ENCODE peak calls at places on chromosomes 3 and 15, in seven cellular contexts. One of them, this sample, is unnamed.

GRCh38 chr15:80160570-80161156 is 7.9 kb downstream of the FAH start:
- DNase-seq in psoas muscle: peak
- DNase-seq in osteoblast: peak
- DNase-seq in mucosa of descending colon: peak
- DNase-seq in cardiac fibroblast: peak
- DNase-seq in right atrium auricular region: peak
- DNase-seq in HFF-Myc: peak
- DNase-seq in this sample: peak

GRCh38 chr3:187914231-187914630 is 169.0 kb upstream of the BCL6 start:
- DNase-seq in psoas muscle: no peak
- DNase-seq in osteoblast: no peak
- DNase-seq in mucosa of descending colon: no peak
- DNase-seq in cardiac fibroblast: no peak
- DNase-seq in right atrium auricular region: no peak
- DNase-seq in HFF-Myc: no peak
- DNase-seq in this sample: no peak

GRCh38 chr3:67461667-67462142 is 192.7 kb downstream of the SUCLG2 start:
- DNase-seq in psoas muscle: no peak
- DNase-seq in osteoblast: peak
- DNase-seq in mucosa of descending colon: no peak
- DNase-seq in cardiac fibroblast: peak
- DNase-seq in right atrium auricular region: no peak
- DNase-seq in HFF-Myc: peak
- DNase-seq in this sample: peak

GRCh38 chr3:61919371-61919770 is 358.0 kb downstream of the PTPRG start:
- DNase-seq in psoas muscle: no peak
- DNase-seq in osteoblast: no peak
- DNase-seq in mucosa of descending colon: no peak
- DNase-seq in cardiac fibroblast: no peak
- DNase-seq in right atrium auricular region: no peak
- DNase-seq in HFF-Myc: no peak
- DNase-seq in this sample: no peak

GRCh38 chr15:22956257-22956979 is 23.8 kb downstream of the CYFIP1 start:
- DNase-seq in psoas muscle: no peak
- DNase-seq in osteoblast: peak
- DNase-seq in mucosa of descending colon: no peak
- DNase-seq in cardiac fibroblast: peak
- DNase-seq in right atrium auricular region: no peak
- DNase-seq in HFF-Myc: no peak
- DNase-seq in this sample: no peak

GRCh38 chr15:74036271-74037170 is 42.0 kb downstream of the PML start:
- DNase-seq in psoas muscle: no peak
- DNase-seq in osteoblast: peak
- DNase-seq in mucosa of descending colon: no peak
- DNase-seq in cardiac fibroblast: peak
- DNase-seq in right atrium auricular region: no peak
- DNase-seq in HFF-Myc: no peak
- DNase-seq in this sample: peak

GRCh38 chr3:41328916-41329315 is 129.6 kb downstream of the CTNNB1 start:
- DNase-seq in psoas muscle: no peak
- DNase-seq in osteoblast: peak
- DNase-seq in mucosa of descending colon: no peak
- DNase-seq in cardiac fibroblast: peak
- DNase-seq in right atrium auricular region: no peak
- DNase-seq in HFF-Myc: no peak
- DNase-seq in this sample: peak

GRCh38 chr15:53520867-53521525 is 238.5 kb downstream of the WDR72 start:
- DNase-seq in psoas muscle: no peak
- DNase-seq in osteoblast: no peak
- DNase-seq in mucosa of descending colon: no peak
- DNase-seq in cardiac fibroblast: no peak
- DNase-seq in right atrium auricular region: no peak
- DNase-seq in HFF-Myc: no peak
- DNase-seq in this sample: no peak

GRCh38 chr15:71384501-71384900 is 269.2 kb downstream of the THSD4 start:
- DNase-seq in psoas muscle: no peak
- DNase-seq in osteoblast: no peak
- DNase-seq in mucosa of descending colon: no peak
- DNase-seq in cardiac fibroblast: no peak
- DNase-seq in right atrium auricular region: no peak
- DNase-seq in HFF-Myc: no peak
- DNase-seq in this sample: no peak

GRCh38 chr3:46017720-46018119 is 9.6 kb downstream of the XCR1 start:
- DNase-seq in psoas muscle: no peak
- DNase-seq in osteoblast: peak
- DNase-seq in mucosa of descending colon: no peak
- DNase-seq in cardiac fibroblast: peak
- DNase-seq in right atrium auricular region: peak
- DNase-seq in HFF-Myc: no peak
- DNase-seq in this sample: peak

GRCh38 chr3:143654906-143655305 is 193.4 kb downstream of the SLC9A9 start:
- DNase-seq in psoas muscle: no peak
- DNase-seq in osteoblast: no peak
- DNase-seq in mucosa of descending colon: no peak
- DNase-seq in cardiac fibroblast: peak
- DNase-seq in right atrium auricular region: no peak
- DNase-seq in HFF-Myc: no peak
- DNase-seq in this sample: peak

GRCh38 chr3:173970206-173970605 is 572.7 kb downstream of the NLGN1 start:
- DNase-seq in psoas muscle: no peak
- DNase-seq in osteoblast: no peak
- DNase-seq in mucosa of descending colon: no peak
- DNase-seq in cardiac fibroblast: no peak
- DNase-seq in right atrium auricular region: no peak
- DNase-seq in HFF-Myc: peak
- DNase-seq in this sample: peak

GRCh38 chr3:42080452-42080872 is 10.7 kb upstream of the TRAK1 start:
- DNase-seq in psoas muscle: no peak
- DNase-seq in osteoblast: no peak
- DNase-seq in mucosa of descending colon: no peak
- DNase-seq in cardiac fibroblast: peak
- DNase-seq in right atrium auricular region: no peak
- DNase-seq in HFF-Myc: no peak
- DNase-seq in this sample: peak

GRCh38 chr3:149605902-149606301 is 51.9 kb downstream of the WWTR1 start:
- DNase-seq in psoas muscle: no peak
- DNase-seq in osteoblast: peak
- DNase-seq in mucosa of descending colon: no peak
- DNase-seq in cardiac fibroblast: peak
- DNase-seq in right atrium auricular region: no peak
- DNase-seq in HFF-Myc: no peak
- DNase-seq in this sample: peak

GRCh38 chr3:77426531-77426930 is 386.6 kb downstream of the ROBO2 start:
- DNase-seq in psoas muscle: no peak
- DNase-seq in osteoblast: no peak
- DNase-seq in mucosa of descending colon: no peak
- DNase-seq in cardiac fibroblast: no peak
- DNase-seq in right atrium auricular region: no peak
- DNase-seq in HFF-Myc: no peak
- DNase-seq in this sample: no peak

GRCh38 chr3:141845407-141846049 is 30.9 kb upstream of the ATP1B3 start:
- DNase-seq in psoas muscle: no peak
- DNase-seq in osteoblast: no peak
- DNase-seq in mucosa of descending colon: no peak
- DNase-seq in cardiac fibroblast: no peak
- DNase-seq in right atrium auricular region: no peak
- DNase-seq in HFF-Myc: no peak
- DNase-seq in this sample: no peak

GRCh38 chr15:31457631-31458526 is 131.2 kb downstream of the KLF13 start:
- DNase-seq in psoas muscle: no peak
- DNase-seq in osteoblast: peak
- DNase-seq in mucosa of descending colon: no peak
- DNase-seq in cardiac fibroblast: peak
- DNase-seq in right atrium auricular region: peak
- DNase-seq in HFF-Myc: no peak
- DNase-seq in this sample: peak

GRCh38 chr3:161914703-161915102 is 418.1 kb downstream of the OTOL1 start:
- DNase-seq in psoas muscle: no peak
- DNase-seq in osteoblast: peak
- DNase-seq in mucosa of descending colon: no peak
- DNase-seq in cardiac fibroblast: peak
- DNase-seq in right atrium auricular region: peak
- DNase-seq in HFF-Myc: peak
- DNase-seq in this sample: peak

GRCh38 chr3:23203651-23204111 is 554 bp downstream of the UBE2E2 start:
- DNase-seq in psoas muscle: peak
- DNase-seq in osteoblast: peak
- DNase-seq in mucosa of descending colon: peak
- DNase-seq in cardiac fibroblast: no peak
- DNase-seq in right atrium auricular region: peak
- DNase-seq in HFF-Myc: no peak
- DNase-seq in this sample: peak

GRCh38 chr15:52727825-52728224 is 48.6 kb upstream of the ATOSA start:
- DNase-seq in psoas muscle: no peak
- DNase-seq in osteoblast: no peak
- DNase-seq in mucosa of descending colon: no peak
- DNase-seq in cardiac fibroblast: no peak
- DNase-seq in right atrium auricular region: no peak
- DNase-seq in HFF-Myc: peak
- DNase-seq in this sample: no peak

GRCh38 chr3:45778761-45779201 is 17.6 kb downstream of the SLC6A20 start:
- DNase-seq in psoas muscle: no peak
- DNase-seq in osteoblast: peak
- DNase-seq in mucosa of descending colon: no peak
- DNase-seq in cardiac fibroblast: no peak
- DNase-seq in right atrium auricular region: no peak
- DNase-seq in HFF-Myc: no peak
- DNase-seq in this sample: no peak

GRCh38 chr15:40365624-40366023 is 7.6 kb downstream of the DISP2 start:
- DNase-seq in psoas muscle: no peak
- DNase-seq in osteoblast: peak
- DNase-seq in mucosa of descending colon: no peak
- DNase-seq in cardiac fibroblast: no peak
- DNase-seq in right atrium auricular region: no peak
- DNase-seq in HFF-Myc: no peak
- DNase-seq in this sample: no peak

DNA sequence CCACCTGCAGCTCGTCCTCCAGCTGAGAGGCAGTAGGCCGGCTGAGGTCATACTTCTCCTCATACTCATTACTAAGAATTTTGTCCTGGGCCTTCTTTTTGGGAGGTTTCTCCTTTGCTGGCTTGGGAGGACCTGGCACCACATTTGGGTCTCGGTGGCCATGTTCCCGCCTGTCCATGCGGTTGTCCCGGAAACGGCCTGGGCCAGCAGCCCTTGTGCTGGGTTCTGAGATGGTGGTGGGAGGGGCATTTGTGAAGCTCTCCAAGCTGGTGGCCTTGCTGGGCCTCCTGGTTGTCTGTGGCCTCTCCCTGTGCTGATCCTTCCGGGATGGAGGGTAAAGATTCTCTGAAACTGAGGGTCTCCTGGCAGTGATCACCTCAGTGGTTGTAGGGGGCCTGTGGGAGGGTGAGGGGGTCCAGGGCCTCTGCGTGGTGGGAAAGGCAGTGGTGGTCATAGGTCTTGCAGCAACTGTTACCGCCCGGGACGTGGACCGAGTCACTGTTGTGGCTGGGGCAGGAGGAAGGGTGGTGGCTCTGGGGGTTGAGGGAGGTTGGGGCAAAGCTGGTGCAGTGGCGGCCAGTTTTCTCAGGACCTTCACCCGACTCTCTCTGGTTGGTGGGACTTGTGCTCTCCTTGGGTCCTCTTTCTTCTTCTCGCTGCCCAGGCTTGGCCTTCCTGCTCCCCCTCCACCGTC is 2.5 kb downstream of the CCDC80 start:
- DNase-seq in psoas muscle: peak
- DNase-seq in osteoblast: peak
- DNase-seq in mucosa of descending colon: peak
- DNase-seq in cardiac fibroblast: no peak
- DNase-seq in right atrium auricular region: peak
- DNase-seq in HFF-Myc: no peak
- DNase-seq in this sample: peak
- H3K4me3 ChIP-seq in psoas muscle: peak
- H3K4me3 ChIP-seq in osteoblast: peak
- H3K4me3 ChIP-seq in mucosa of descending colon: no peak
- H3K4me3 ChIP-seq in cardiac fibroblast: peak
- H3K4me3 ChIP-seq in right atrium auricular region: peak
- H3K4me3 ChIP-seq in HFF-Myc: peak
- H3K4me3 ChIP-seq in this sample: peak

GRCh38 chr3:196659901-196660351 is 20.4 kb downstream of the NRROS start:
- DNase-seq in psoas muscle: no peak
- DNase-seq in osteoblast: peak
- DNase-seq in mucosa of descending colon: no peak
- DNase-seq in cardiac fibroblast: no peak
- DNase-seq in right atrium auricular region: no peak
- DNase-seq in HFF-Myc: no peak
- DNase-seq in this sample: no peak
- TF ChIP-seq CTCF in psoas muscle: no peak
- TF ChIP-seq CTCF in osteoblast: no peak
- TF ChIP-seq CTCF in mucosa of descending colon: no peak
- TF ChIP-seq CTCF in cardiac fibroblast: no peak
- TF ChIP-seq CTCF in right atrium auricular region: no peak
- TF ChIP-seq CTCF in HFF-Myc: no peak
- TF ChIP-seq CTCF in this sample: no peak

DNA sequence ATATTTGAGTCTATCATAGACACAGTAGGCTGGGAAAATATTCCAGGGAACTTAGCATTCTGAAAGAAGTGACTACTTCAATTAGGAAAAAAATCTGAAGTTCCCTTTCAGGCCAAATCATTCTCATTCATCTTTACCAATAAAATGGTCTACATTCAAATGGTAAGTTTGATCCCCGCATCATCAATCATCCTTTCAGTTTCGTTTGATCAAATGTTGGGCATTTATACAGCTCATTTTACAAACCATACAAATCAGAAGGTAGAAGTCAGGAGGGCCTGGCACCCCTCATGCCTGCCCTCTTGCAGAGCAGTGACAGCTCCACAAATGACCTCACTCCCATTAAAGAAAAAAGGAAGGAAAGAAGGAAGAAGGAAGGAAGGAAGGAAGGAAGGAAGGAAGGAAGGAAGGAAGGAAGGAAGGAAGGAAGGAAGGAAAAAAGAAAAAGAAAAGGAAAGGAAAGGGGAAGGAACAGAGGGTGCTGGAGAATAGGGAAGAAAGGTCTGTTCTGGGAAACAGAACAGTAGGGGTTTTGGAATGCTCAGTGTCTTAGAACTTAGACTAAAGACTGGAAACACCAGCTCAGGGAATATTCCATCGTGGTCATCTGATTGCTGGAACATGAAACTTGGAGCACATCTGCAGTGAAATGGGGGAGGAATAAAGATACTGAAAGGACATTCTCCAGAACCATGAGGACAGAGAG is 86.1 kb downstream of the XXYLT1 start:
- DNase-seq in psoas muscle: no peak
- DNase-seq in osteoblast: no peak
- DNase-seq in mucosa of descending colon: no peak
- DNase-seq in cardiac fibroblast: no peak
- DNase-seq in right atrium auricular region: no peak
- DNase-seq in HFF-Myc: no peak
- DNase-seq in this sample: peak
- H3K4me3 ChIP-seq in psoas muscle: no peak
- H3K4me3 ChIP-seq in osteoblast: no peak
- H3K4me3 ChIP-seq in mucosa of descending colon: no peak
- H3K4me3 ChIP-seq in cardiac fibroblast: no peak
- H3K4me3 ChIP-seq in right atrium auricular region: no peak
- H3K4me3 ChIP-seq in HFF-Myc: no peak
- H3K4me3 ChIP-seq in this sample: no peak

DNA sequence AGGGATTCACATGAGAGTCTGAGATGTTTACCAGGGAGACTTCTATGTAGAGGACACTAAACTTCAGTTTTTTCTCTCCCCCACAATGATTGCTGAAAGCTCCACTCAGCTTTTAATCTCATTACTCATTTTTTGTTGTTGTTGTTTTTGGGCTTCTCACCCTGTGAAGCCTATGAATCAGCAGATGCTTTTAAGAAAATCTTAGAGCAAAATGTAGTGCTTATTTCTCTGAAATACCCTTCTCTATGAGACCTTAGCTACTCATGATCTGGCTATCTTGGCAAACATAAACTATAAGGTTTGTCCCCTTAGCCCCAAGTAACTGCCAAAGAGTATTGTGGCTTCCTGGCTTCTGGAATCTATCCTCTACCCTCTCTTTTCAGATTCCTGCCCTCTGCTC is 537.3 kb downstream of the OCA2 start:
- DNase-seq in psoas muscle: no peak
- DNase-seq in osteoblast: no peak
- DNase-seq in mucosa of descending colon: no peak
- DNase-seq in cardiac fibroblast: no peak
- DNase-seq in right atrium auricular region: no peak
- DNase-seq in HFF-Myc: no peak
- DNase-seq in this sample: no peak
- TF ChIP-seq CTCF in psoas muscle: no peak
- TF ChIP-seq CTCF in osteoblast: no peak
- TF ChIP-seq CTCF in mucosa of descending colon: no peak
- TF ChIP-seq CTCF in cardiac fibroblast: no peak
- TF ChIP-seq CTCF in right atrium auricular region: no peak
- TF ChIP-seq CTCF in HFF-Myc: no peak
- TF ChIP-seq CTCF in this sample: no peak